ENCODE peak calls at places on chromosomes 4 and X, in ten cellular contexts. I is adrenal gland, U is heart left ventricle, K is fibroblast of lung, C is HCT116, Q is colonic mucosa, Y is HL-60, Z is cardiac muscle cell, P is stomach, L is testis. F is an unnamed sample. For H3K27me3, the result is how much of the 10 kb centered on the place peaks cover.

GRCh38 chr4:82839624-82840023 is 41.0 kb upstream of the SCD5 start:
- DNase-seq in L (no peak), P (no peak), C (no peak), Y (no peak), U (no peak), Z (no peak), K (no peak), Q (no peak), I (no peak), F (no peak)

GRCh38 chrX:134692990-134693389 is 34.7 kb upstream of the PLAC1 start:
- DNase-seq in P (no peak), Z (peak), Q (no peak), L (no peak), K (peak), U (no peak), C (no peak), I (no peak), Y (no peak), F (no peak)

GRCh38 chrX:9207142-9207541 is 173.2 kb upstream of the FAM9B start:
- DNase-seq in Z (peak), L (peak), Y (no peak), K (peak), U (no peak), I (peak), Q (no peak), P (no peak), C (no peak), F (no peak)

GRCh38 chr4:83639849-83640493 is 104.1 kb downstream of the GPAT3 start:
- DNase-seq in P (peak), I (peak), Q (peak), Y (peak), Z (peak), K (peak), L (peak), U (no peak), C (peak), F (peak)

GRCh38 chrX:155056877-155057792 is 13.8 kb downstream of the CMC4 start:
- DNase-seq in U (peak), K (peak), C (peak), L (peak), I (peak), Z (peak), Q (peak), P (peak), Y (no peak), F (peak)

GRCh38 chr4:108155373-108155772 is 13.4 kb downstream of the LEF1 start:
- DNase-seq in Y (no peak), C (no peak), Z (no peak), U (no peak), I (peak), K (peak), L (no peak), Q (no peak), P (no peak), F (no peak)

GRCh38 chrX:143363419-143363818 is 153.9 kb downstream of the SPANXN3 start:
- DNase-seq in Q (no peak), L (no peak), P (no peak), C (no peak), U (no peak), I (no peak), Y (no peak), K (no peak), Z (no peak), F (no peak)

GRCh38 chrX:106931831-106932491 is 11.8 kb downstream of the CLDN2 start:
- DNase-seq in C (no peak), Y (no peak), P (no peak), K (no peak), L (no peak), Z (peak), I (no peak), Q (no peak), U (no peak), F (no peak)

GRCh38 chr4:153792893-153793227 is 4.0 kb upstream of the SFRP2 start:
- DNase-seq in K (no peak), L (no peak), Q (no peak), U (no peak), I (no peak), P (no peak), C (no peak), Z (no peak), Y (no peak), F (no peak)

GRCh38 chrX:46461653-46462191 is 83.5 kb downstream of the ZNF674 start:
- DNase-seq in L (no peak), Q (no peak), Y (no peak), P (no peak), I (no peak), C (no peak), K (no peak), U (no peak), Z (no peak), F (no peak)

GRCh38 chr4:661856-662761 is 12.0 kb downstream of the ATP5ME start:
- DNase-seq in C (no peak), Y (no peak), I (no peak), L (no peak), P (no peak), Z (no peak), K (no peak), Q (no peak), U (peak), F (no peak)

GRCh38 chr4:183823394-183823793 is 81.7 kb upstream of the STOX2 start:
- DNase-seq in Q (no peak), C (no peak), K (peak), I (no peak), U (peak), Y (no peak), L (no peak), Z (peak), P (no peak), F (no peak)

GRCh38 chr4:3465698-3466671 is 2.9 kb downstream of the DOK7 start:
- DNase-seq in U (peak), K (no peak), L (peak), Z (no peak), Q (no peak), Y (no peak), P (no peak), C (no peak), I (no peak), F (no peak)

GRCh38 chr4:1792832-1793495 is at the start of gene FGFR3:
- DNase-seq in U (no peak), K (no peak), Q (peak), Z (peak), L (peak), C (no peak), P (peak), I (no peak), Y (no peak), F (peak)

GRCh38 chrX:51760657-51761056 is 17.4 kb downstream of the GSPT2 start:
- DNase-seq in K (no peak), U (no peak), L (no peak), P (no peak), Q (no peak), C (no peak), Z (peak), Y (no peak), I (no peak), F (no peak)
- H3K27me3 ChIP-seq in K (under half), U (under half), L (under half), P (under half), Q (under half), C (under half), Z (under half), Y (under half), I (under half), F (under half)

DNA sequence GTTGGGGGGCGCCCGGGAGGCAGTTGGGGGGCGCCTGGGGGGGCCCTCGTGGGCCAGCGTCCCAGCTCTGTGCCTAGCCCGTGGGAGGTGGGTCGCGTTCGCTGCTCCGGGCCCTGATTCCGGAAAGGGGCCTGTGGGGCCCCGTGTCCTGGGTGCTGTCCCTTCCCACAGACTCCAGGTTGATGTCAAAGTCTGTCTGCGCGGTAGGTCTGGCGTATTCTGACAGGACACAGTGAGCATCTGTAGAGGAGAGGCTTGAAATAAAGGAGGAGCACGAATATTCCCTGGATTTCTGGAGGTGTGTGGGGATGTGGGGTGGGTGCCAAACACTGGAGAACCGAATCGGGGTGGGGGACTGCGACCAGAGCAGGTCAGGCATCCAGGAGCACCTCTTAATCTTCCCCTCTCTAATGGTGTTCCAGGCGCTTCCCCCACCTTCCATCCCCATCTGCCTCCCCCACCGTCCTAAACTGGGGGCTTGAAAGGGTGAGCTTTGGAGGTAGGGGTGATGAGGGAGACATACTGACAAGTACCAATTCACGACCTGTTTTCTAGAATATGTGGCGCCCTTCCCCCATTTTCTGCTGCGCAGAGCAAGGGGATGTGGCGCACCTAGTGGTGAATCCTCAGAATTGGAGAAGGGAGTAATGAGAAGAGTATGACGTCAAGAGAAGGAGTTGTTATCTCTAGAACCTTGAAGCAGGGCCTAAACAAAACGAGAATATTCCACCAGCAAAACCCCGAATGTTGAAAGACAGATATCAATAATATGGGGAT is 873 bp downstream of the GPRASP1 start:
- DNase-seq in K (peak), Y (no peak), C (no peak), I (peak), Q (peak), L (peak), U (peak), Z (peak), P (no peak), F (peak)
- TF ChIP-seq CTCF in K (peak), Y (no peak), C (peak), I (peak), Q (peak), L (peak), U (peak), Z (peak), P (no peak), F (peak)

GRCh38 chr4:109798866-109799265 is 2.9 kb downstream of the CFI start:
- DNase-seq in Q (no peak), U (no peak), P (no peak), I (no peak), C (no peak), K (no peak), L (no peak), Y (no peak), Z (no peak), F (no peak)

GRCh38 chr4:109803924-109804571 is 2.2 kb upstream of the CFI start:
- DNase-seq in Y (no peak), U (no peak), Z (peak), C (peak), L (peak), I (peak), Q (no peak), K (peak), P (no peak), F (no peak)

GRCh38 chr4:109801895-109802319 is at the start of gene CFI:
- DNase-seq in Q (no peak), K (peak), P (no peak), U (no peak), Y (no peak), Z (peak), C (no peak), L (no peak), I (peak), F (no peak)

DNA sequence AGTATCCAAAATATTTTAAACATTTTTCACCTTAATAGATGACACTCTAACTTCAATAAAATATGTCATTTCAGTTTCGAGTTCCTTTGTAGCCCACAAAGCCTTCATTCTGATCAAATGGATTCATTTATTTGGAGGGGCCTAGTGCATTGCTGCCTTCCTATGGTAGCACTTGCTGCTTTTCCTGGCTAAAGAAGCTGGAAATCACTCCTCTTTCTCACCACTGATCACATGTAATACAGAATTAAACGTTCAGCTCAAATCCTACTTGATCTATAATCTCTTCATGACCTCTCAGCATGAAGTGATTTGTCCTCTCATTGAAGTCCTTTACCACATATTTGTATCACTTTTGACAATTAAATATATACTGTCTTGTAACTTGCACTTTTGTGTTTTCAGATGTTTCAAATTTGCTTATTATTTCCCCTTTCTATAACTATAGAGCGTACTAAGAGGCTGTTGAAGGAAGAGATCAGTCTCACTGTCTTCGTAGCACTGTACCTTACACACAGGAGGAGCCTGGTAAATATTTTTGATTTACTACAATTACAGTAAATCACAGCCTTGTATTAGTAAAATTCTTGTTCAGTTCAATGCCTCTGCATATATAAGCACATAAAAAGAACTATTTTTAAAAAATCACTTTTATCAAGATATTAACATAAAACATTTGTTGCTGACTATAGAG is 555 bp downstream of the CFI start:
- DNase-seq in I (no peak), K (no peak), U (no peak), Z (peak), P (no peak), Y (no peak), C (no peak), L (no peak), Q (no peak), F (no peak)
- H3K4me3 ChIP-seq in I (no peak), K (no peak), U (peak), Z (no peak), P (peak), Y (no peak), C (no peak), L (no peak), Q (no peak), F (no peak)

GRCh38 chr4:7705062-7705461 is 234.6 kb downstream of the AFAP1 start:
- DNase-seq in C (no peak), Q (no peak), Z (no peak), U (peak), L (peak), I (no peak), K (no peak), P (no peak), Y (no peak), F (no peak)
- H3K27me3 ChIP-seq in C (under half), Q (under half), Z (under half), U (under half), L (under half), I (under half), K (under half), P (under half), Y (under half), F (under half)

DNA sequence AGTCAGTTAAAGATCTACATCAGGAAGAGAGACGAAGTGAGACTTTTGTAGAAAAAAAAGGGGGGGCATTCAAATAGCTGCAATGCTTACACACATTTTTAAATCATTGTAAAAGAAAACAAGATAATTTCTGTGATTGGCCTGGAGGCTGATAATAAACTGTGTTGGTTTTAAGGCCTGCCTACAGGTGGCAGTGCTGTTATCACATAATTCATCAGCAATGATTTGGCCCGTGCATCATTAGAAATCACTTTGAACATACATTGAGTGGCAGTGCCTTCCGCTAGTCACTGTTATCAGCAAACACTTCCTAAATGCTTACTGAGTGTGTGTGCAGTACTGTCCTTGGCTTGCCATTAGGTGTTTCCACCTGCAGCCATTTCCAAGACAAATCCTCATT is 831.9 kb downstream of the TRIML1 start:
- DNase-seq in Z (no peak), L (no peak), K (peak), Y (no peak), Q (no peak), I (no peak), U (no peak), P (no peak), C (peak), F (no peak)
- TF ChIP-seq CTCF in Z (no peak), L (no peak), K (peak), Y (peak), Q (no peak), I (peak), U (peak), P (no peak), C (peak), F (no peak)

GRCh38 chr4:72218953-72219352 is 187.2 kb downstream of the NPFFR2 start:
- DNase-seq in C (no peak), L (no peak), Y (no peak), Q (no peak), U (no peak), I (no peak), K (no peak), Z (no peak), P (no peak), F (no peak)
- H3K4me3 ChIP-seq in C (no peak), L (no peak), Y (no peak), Q (no peak), U (no peak), I (no peak), K (no peak), Z (no peak), P (no peak), F (no peak)

GRCh38 chrX:11541510-11541909 is 124.2 kb downstream of the ARHGAP6 start:
- DNase-seq in C (no peak), U (no peak), P (no peak), Q (no peak), Z (peak), Y (no peak), I (no peak), L (no peak), K (peak), F (no peak)
- H3K27me3 ChIP-seq in C (under half), U (under half), P (under half), Q (under half), Z (under half), Y (under half), I (under half), L (under half), K (under half), F (under half)

F was measured in CD8-positive, alpha-beta T cell.